ENCODE peak calls at places on chromosomes 7 and 10, in four cellular contexts. R is neural progenitor cell, S is GM23338, A is hepatocyte. M is an unnamed sample.

GRCh38 chr7:75915416-75916156 is 631 bp downstream of the POR start:
- DNase-seq in R (peak; percentile 20), S (peak; percentile 64), A (peak; percentile 44), M (peak; percentile 11)

GRCh38 chr7:150385240-150385830 is 6.2 kb downstream of the ZNF775 start:
- DNase-seq in R (peak; percentile 33), S (no peak), A (no peak), M (no peak)

GRCh38 chr10:48498940-48499510 is 105.8 kb downstream of the ARHGAP22 start:
- DNase-seq in R (no peak), S (no peak), A (no peak), M (peak; percentile 15)

GRCh38 chr7:153951207-153951725 is 100.9 kb upstream of the DPP6 start:
- DNase-seq in R (no peak), S (no peak), A (no peak), M (no peak)

GRCh38 chr10:132700168-132701098 is 85.5 kb downstream of the NKX6-2 start:
- DNase-seq in R (no peak), S (no peak), A (no peak), M (no peak)

GRCh38 chr7:71424166-71424803 is 292.3 kb downstream of the GALNT17 start:
- DNase-seq in R (no peak), S (no peak), A (no peak), M (no peak)

GRCh38 chr10:70500812-70501301 is 22.3 kb downstream of the PALD1 start:
- DNase-seq in R (no peak), S (no peak), A (no peak), M (no peak)

GRCh38 chr7:104553074-104553473 is 224.7 kb downstream of the LHFPL3 start:
- DNase-seq in R (no peak), S (no peak), A (no peak), M (no peak)

GRCh38 chr10:75793848-75794247 is 362.4 kb downstream of the LRMDA start:
- DNase-seq in R (no peak), S (no peak), A (no peak), M (no peak)

GRCh38 chr7:138865843-138866242 is 67.8 kb upstream of the ATP6V0A4 start:
- DNase-seq in R (no peak), S (peak; percentile 54), A (no peak), M (peak; percentile 62)

GRCh38 chr7:151459726-151460473 is 20.0 kb upstream of the CRYGN start:
- DNase-seq in R (peak; percentile 57), S (peak; percentile 75), A (peak; percentile 91), M (no peak)

GRCh38 chr10:7887417-7887816 is 69.1 kb downstream of the TAF3 start:
- DNase-seq in R (no peak), S (no peak), A (peak; percentile 29), M (no peak)

GRCh38 chr10:101704306-101704705 is 9.3 kb upstream of the FBXW4 start:
- DNase-seq in R (peak; percentile 21), S (no peak), A (no peak), M (no peak)

GRCh38 chr10:42477170-42477569 is 161.2 kb downstream of the ZNF33B start:
- DNase-seq in R (no peak), S (no peak), A (no peak), M (no peak)

GRCh38 chr7:3187378-3188040 is 113.5 kb upstream of the SDK1 start:
- DNase-seq in R (no peak), S (no peak), A (no peak), M (no peak)

GRCh38 chr10:96606216-96606615 is 19.4 kb upstream of the TM9SF3 start:
- DNase-seq in R (no peak), S (no peak), A (peak; percentile 43), M (no peak)

GRCh38 chr7:51075681-51076580 is 240.7 kb downstream of the COBL start:
- DNase-seq in R (no peak), S (no peak), A (no peak), M (no peak)

GRCh38 chr7:151992375-151992774 is 33.1 kb upstream of the GALNT11 start:
- DNase-seq in R (peak; percentile 78), S (peak; percentile 81), A (peak; percentile 67), M (no peak)

GRCh38 chr10:6593140-6593740 is 13.2 kb upstream of the PRKCQ start:
- DNase-seq in R (no peak), S (no peak), A (no peak), M (no peak)

GRCh38 chr7:105776986-105777910 is 99.2 kb downstream of the ATXN7L1 start:
- DNase-seq in R (no peak), S (no peak), A (no peak), M (no peak)

GRCh38 chr7:152579070-152579469 is 96.9 kb downstream of the XRCC2 start:
- DNase-seq in R (no peak), S (no peak), A (no peak), M (no peak)

GRCh38 chr10:110355181-110355831 is 50.6 kb upstream of the SMNDC1 start:
- DNase-seq in R (no peak), S (no peak), A (no peak), M (no peak)

GRCh38 chr10:132349766-132350165 is 17.8 kb downstream of the LRRC27 start:
- DNase-seq in R (no peak), S (no peak), A (no peak), M (no peak)

GRCh38 chr10:7411671-7412481 is 1.0 kb upstream of the SFMBT2 start:
- DNase-seq in R (peak; percentile 55), S (peak; percentile 62), A (peak; percentile 10), M (peak; percentile 37)

GRCh38 chr10:36313142-36313541 is 671.0 kb upstream of the FZD8 start:
- DNase-seq in R (no peak), S (no peak), A (no peak), M (no peak)

GRCh38 chr7:110760341-110760740 is 330.6 kb upstream of the LRRN3 start:
- DNase-seq in R (no peak), S (no peak), A (no peak), M (no peak)

GRCh38 chr10:131546086-131546810 is 234.7 kb upstream of the TCERG1L start:
- DNase-seq in R (no peak), S (no peak), A (peak; percentile 39), M (no peak)

GRCh38 chr10:24287559-24288195 is 78.7 kb downstream of the KIAA1217 start:
- DNase-seq in R (no peak), S (no peak), A (no peak), M (no peak)

GRCh38 chr10:72784551-72785421 is 92.8 kb downstream of the MCU start:
- DNase-seq in R (peak; percentile 77), S (peak; percentile 76), A (peak; percentile 51), M (no peak)

GRCh38 chr10:55631071-55631654 is 729.9 kb downstream of the ZWINT start:
- DNase-seq in R (peak; percentile 93), S (peak; percentile 91), A (peak; percentile 90), M (no peak)

GRCh38 chr10:132469197-132469942 is 68.2 kb upstream of the INPP5A start:
- DNase-seq in R (no peak), S (no peak), A (no peak), M (no peak)

GRCh38 chr7:17802056-17802455 is 138.2 kb downstream of the SNX13 start:
- DNase-seq in R (no peak), S (no peak), A (no peak), M (no peak)

GRCh38 chr10:120516426-120516825 is 59.4 kb downstream of the PLPP4 start:
- DNase-seq in R (peak; percentile 26), S (no peak), A (no peak), M (no peak)

GRCh38 chr10:103985726-103986125 is 18.8 kb downstream of the SLK start:
- DNase-seq in R (no peak), S (no peak), A (no peak), M (no peak)

GRCh38 chr10:9634466-9634865 is 1383.2 kb upstream of the CELF2 start:
- DNase-seq in R (no peak), S (no peak), A (no peak), M (no peak)

GRCh38 chr7:91079491-91079890 is 184.7 kb upstream of the FZD1 start:
- DNase-seq in R (no peak), S (no peak), A (no peak), M (no peak)

GRCh38 chr7:112159346-112159745 is 46.9 kb downstream of the DOCK4 start:
- DNase-seq in R (no peak), S (no peak), A (no peak), M (no peak)

GRCh38 chr7:2038876-2039728 is 193.6 kb downstream of the MAD1L1 start:
- DNase-seq in R (no peak), S (no peak), A (no peak), M (no peak)

GRCh38 chr7:2042650-2043049 is 190.1 kb downstream of the MAD1L1 start:
- DNase-seq in R (no peak), S (no peak), A (no peak), M (no peak)

GRCh38 chr7:2041496-2042367 is 191.0 kb downstream of the MAD1L1 start:
- DNase-seq in R (no peak), S (no peak), A (no peak), M (no peak)

GRCh38 chr7:2040201-2040892 is 192.4 kb downstream of the MAD1L1 start:
- DNase-seq in R (no peak), S (no peak), A (no peak), M (no peak)

DNA sequence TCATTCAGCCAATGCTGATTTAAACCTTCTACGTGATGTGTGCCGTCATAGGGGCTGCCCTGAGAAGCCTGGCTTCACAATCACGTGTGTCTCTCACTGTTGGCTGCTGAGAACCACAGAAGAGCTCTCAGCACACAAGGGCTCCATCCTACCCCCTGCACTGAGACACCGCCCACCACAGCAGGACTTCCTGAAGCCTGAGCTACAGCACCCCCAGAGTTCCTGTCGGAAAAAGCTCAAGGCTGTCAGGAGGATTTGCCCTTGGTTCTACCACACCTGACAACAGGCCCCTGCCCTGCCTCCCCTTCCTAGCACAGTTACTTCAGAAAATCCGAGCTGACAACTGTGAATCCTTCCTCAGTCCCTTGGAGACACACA is 191.9 kb downstream of the MAD1L1 start:
- DNase-seq in R (no peak), S (no peak), A (no peak), M (peak; percentile 40)
- H3K4me1 ChIP-seq in R (peaks cover 15% of the 10 kb centered on the region), S (no peaks in the 10 kb centered on the region), A (no peaks in the 10 kb centered on the region), M (peaks cover 23% of the 10 kb centered on the region)

DNA sequence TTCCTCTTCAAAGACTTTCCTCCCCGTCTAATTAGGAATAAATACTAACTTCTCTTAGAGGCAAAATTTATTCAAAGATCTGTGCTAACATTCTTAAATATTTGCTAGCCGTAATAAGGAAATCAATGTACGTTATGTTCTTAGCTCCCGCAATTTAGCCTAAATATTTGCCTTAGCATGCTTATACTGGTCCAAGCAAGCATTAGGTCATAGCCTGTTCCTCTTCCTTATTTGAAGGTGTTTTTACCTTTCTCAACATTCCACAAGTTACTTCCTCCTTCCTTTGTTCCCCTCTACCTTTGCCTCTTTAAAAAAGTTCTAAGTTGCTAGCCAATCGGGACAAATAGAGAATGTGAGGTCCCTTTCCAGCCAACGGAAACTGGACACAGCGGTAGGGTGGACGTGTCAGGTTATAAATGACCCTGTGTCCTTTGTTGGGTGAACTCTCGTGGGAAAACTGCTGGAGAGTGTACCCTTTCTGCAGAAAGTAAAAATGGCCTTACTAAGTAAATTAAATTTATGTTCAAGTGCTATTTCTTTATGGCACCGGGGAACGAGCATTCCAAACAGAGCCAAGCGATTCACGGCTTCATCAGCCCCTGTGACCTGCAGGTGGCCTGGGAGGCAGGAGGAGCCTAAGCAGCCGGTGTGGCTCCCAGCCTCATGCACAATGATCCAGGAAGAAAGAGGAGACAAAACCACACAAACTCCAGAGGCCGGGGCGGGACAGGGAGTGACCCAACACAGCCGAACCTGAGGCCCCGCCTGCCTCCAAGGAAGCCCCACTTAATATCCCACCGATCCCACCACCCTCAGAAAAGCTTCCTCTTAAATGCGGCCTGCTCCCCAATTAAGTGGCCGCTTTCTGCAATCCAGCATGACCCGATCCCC is 67.0 kb downstream of the ZRANB1 start:
- DNase-seq in R (peak; percentile 63), S (peak; percentile 60), A (no peak), M (no peak)
- H3K4me3 ChIP-seq in R (no peak overlapping the region), S (no peak overlapping the region), A (no peak overlapping the region), M (no peak overlapping the region)

GRCh38 chr10:117503170-117503885 is 39.2 kb upstream of the EMX2 start:
- DNase-seq in R (peak; percentile 23), S (no peak), A (peak; percentile 23), M (no peak)
- H3K27me3 ChIP-seq in R (no peaks in the 10 kb centered on the region), S (no peaks in the 10 kb centered on the region), A (no peaks in the 10 kb centered on the region), M (no peaks in the 10 kb centered on the region)

GRCh38 chr7:47578581-47579270 is 3.2 kb downstream of the TNS3 start:
- DNase-seq in R (no peak), S (no peak), A (peak; percentile 62), M (no peak)
- H3K4me1 ChIP-seq in R (peaks cover 11% of the 10 kb centered on the region), S (peaks cover 55% of the 10 kb centered on the region), A (peaks cover 73% of the 10 kb centered on the region), M (no peaks in the 10 kb centered on the region)